ENCODE peak calls at places on chromosomes 2 and 18, in eight cellular contexts. E, C, J, S, R, D, A and Z are unnamed samples.

GRCh38 chr2:202051499-202052161 is 18.0 kb downstream of the FZD7 start:
- DNase-seq in E (no peak), D (no peak), S (no peak), R (no peak), C (no peak), J (no peak), A (peak), Z (no peak)

GRCh38 chr2:31324000-31324633 is 90.2 kb downstream of the EHD3 start:
- DNase-seq in S (no peak), C (no peak), A (no peak), D (no peak), E (no peak), J (no peak), R (no peak), Z (no peak)

GRCh38 chr18:35178260-35178659 is 62.6 kb upstream of the ZNF397 start:
- DNase-seq in C (no peak), R (no peak), A (peak), E (no peak), S (no peak), J (no peak), D (no peak), Z (no peak)

GRCh38 chr2:209431701-209432100 is 7.9 kb downstream of the MAP2 start:
- DNase-seq in E (peak), A (peak), R (no peak), J (no peak), S (no peak), D (no peak), C (peak), Z (no peak)

GRCh38 chr2:166957686-166958085 is 69.4 kb downstream of the XIRP2 start:
- DNase-seq in A (no peak), E (no peak), S (no peak), R (no peak), C (no peak), J (no peak), D (no peak), Z (no peak)

GRCh38 chr2:119584469-119584868 is 40.2 kb downstream of the CFAP221 start:
- DNase-seq in S (no peak), J (no peak), D (no peak), E (no peak), A (no peak), R (no peak), C (no peak), Z (no peak)

GRCh38 chr2:240957656-240958365 is 40.6 kb upstream of the SNED1 start:
- DNase-seq in J (no peak), D (peak), R (no peak), C (no peak), A (peak), E (no peak), S (peak), Z (no peak)

GRCh38 chr2:8680931-8681760 is 710 bp upstream of the ID2 start:
- DNase-seq in D (peak), S (no peak), E (peak), A (peak), R (peak), C (peak), J (peak), Z (no peak)

GRCh38 chr2:54638774-54639187 is 84.7 kb upstream of the EML6 start:
- DNase-seq in S (no peak), C (no peak), E (no peak), J (no peak), A (no peak), D (no peak), R (no peak), Z (no peak)

GRCh38 chr18:69400253-69400975 is at the start of gene DOK6:
- DNase-seq in D (peak), J (peak), R (no peak), A (peak), C (peak), S (peak), E (no peak), Z (no peak)

GRCh38 chr2:207896525-207897295 is 127.0 kb upstream of the FZD5 start:
- DNase-seq in C (no peak), D (peak), J (peak), S (no peak), R (no peak), A (no peak), E (peak), Z (no peak)

GRCh38 chr2:113887393-113887792 is 2.5 kb upstream of the ACTR3 start:
- DNase-seq in R (no peak), D (no peak), C (no peak), E (no peak), A (no peak), J (no peak), S (no peak), Z (no peak)

GRCh38 chr2:113891265-113891959 is 1.5 kb downstream of the ACTR3 start:
- DNase-seq in J (no peak), C (no peak), A (no peak), E (no peak), D (no peak), S (no peak), R (no peak), Z (no peak)

GRCh38 chr2:113888641-113889470 is 1.0 kb upstream of the ACTR3 start:
- DNase-seq in A (no peak), R (no peak), D (no peak), S (no peak), J (no peak), E (peak), C (no peak), Z (no peak)

GRCh38 chr2:113890253-113891235 is 655 bp downstream of the ACTR3 start:
- DNase-seq in D (peak), R (peak), C (no peak), E (peak), J (peak), A (peak), S (peak), Z (no peak)

GRCh38 chr2:113889471-113890252 is at the start of gene ACTR3:
- DNase-seq in A (peak), D (peak), C (peak), E (peak), J (peak), S (peak), R (peak), Z (peak)
- TF ChIP-seq CTCF in A (peak), D (no peak), C (peak), E (no peak), J (no peak), S (no peak), R (no peak), Z (peak)

DNA sequence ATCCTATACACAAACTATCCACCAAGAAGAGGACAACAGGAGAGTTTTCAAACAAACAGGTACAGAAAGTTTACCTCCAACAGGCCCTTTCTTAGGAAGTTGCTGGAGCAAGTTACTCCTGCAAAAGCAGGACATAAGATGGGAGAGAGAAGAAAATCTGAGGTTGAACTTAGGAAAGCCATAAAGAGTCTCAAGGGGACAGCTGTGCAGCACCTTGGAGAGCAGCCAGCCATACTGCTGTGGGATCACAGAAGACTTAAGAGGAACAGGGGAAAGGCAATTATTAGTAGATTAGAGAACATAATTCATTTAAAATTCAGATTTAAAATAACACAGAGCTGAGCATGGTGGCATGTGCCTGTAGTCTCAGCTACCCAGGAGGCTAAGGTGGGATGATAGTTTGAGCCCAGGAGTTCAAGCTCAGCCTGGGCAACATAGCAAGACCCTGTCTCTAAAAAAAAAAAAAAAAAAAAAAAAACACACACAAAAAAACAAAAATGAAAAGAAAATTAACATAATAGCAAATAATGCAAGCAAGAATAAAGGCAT is 148.1 kb upstream of the SIX3 start:
- DNase-seq in C (no peak), J (peak), A (peak), R (no peak), D (no peak), S (no peak), E (peak), Z (no peak)
- TF ChIP-seq CTCF in C (no peak), J (no peak), A (no peak), R (no peak), D (no peak), S (no peak), E (no peak), Z (no peak)

GRCh38 chr18:5444847-5445246 is 99.0 kb downstream of the EPB41L3 start:
- DNase-seq in C (no peak), D (no peak), J (no peak), E (no peak), R (no peak), S (no peak), A (no peak), Z (no peak)
- TF ChIP-seq CTCF in C (no peak), D (no peak), J (no peak), E (no peak), R (no peak), S (no peak), A (no peak), Z (no peak)

GRCh38 chr2:147451902-147452515 is 392.8 kb upstream of the ACVR2A start:
- DNase-seq in C (no peak), A (no peak), R (no peak), J (no peak), D (no peak), E (no peak), S (no peak), Z (no peak)
- TF ChIP-seq CTCF in C (no peak), A (no peak), R (no peak), J (no peak), D (no peak), E (no peak), S (no peak), Z (no peak)

DNA sequence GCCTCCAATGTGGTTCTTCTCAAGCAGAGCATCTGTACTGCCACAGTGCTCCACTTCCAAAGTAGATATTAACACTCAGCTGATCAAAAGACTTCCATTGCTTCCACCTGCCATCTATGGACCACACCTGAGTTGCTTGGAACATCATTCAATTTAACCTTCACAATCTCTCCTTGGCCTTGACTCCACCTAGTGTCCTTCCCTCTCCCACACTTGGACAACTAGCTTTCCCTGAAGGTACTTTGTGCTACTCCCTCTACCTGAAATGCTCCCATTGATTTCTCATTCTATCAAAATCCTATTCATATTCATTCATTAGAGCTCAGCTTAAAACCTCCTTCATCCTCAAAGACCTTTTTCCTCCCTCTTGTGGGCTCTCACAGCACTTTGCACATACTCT is 48.7 kb downstream of the SOWAHC start:
- DNase-seq in A (no peak), D (no peak), C (no peak), S (no peak), E (no peak), J (no peak), R (no peak), Z (no peak)
- TF ChIP-seq CTCF in A (no peak), D (peak), C (no peak), S (no peak), E (no peak), J (no peak), R (no peak), Z (peak)

GRCh38 chr2:161569401-161569800 is 54.8 kb upstream of the SLC4A10 start:
- DNase-seq in E (no peak), A (no peak), R (no peak), S (no peak), J (no peak), C (no peak), D (no peak), Z (no peak)

GRCh38 chr2:161576421-161576820 is 47.8 kb upstream of the SLC4A10 start:
- DNase-seq in A (no peak), D (peak), S (no peak), J (peak), E (no peak), R (no peak), C (no peak), Z (no peak)

GRCh38 chr2:161570424-161571050 is 53.7 kb upstream of the SLC4A10 start:
- DNase-seq in E (no peak), J (no peak), A (no peak), C (no peak), R (no peak), S (no peak), D (no peak), Z (no peak)

GRCh38 chr2:161571051-161571429 is 53.2 kb upstream of the SLC4A10 start:
- DNase-seq in C (no peak), E (no peak), R (no peak), A (no peak), S (no peak), J (no peak), D (no peak), Z (no peak)
- TF ChIP-seq CTCF in C (no peak), E (no peak), R (no peak), A (no peak), S (no peak), J (no peak), D (no peak), Z (no peak)

GRCh38 chr2:121504316-121504715 is 26.4 kb upstream of the RNU4ATAC start:
- DNase-seq in A (peak), S (no peak), J (no peak), C (no peak), R (no peak), D (no peak), E (no peak), Z (no peak)

GRCh38 chr2:121502246-121502645 is 28.4 kb upstream of the RNU4ATAC start:
- DNase-seq in E (no peak), D (no peak), J (no peak), C (peak), R (no peak), A (peak), S (no peak), Z (no peak)

GRCh38 chr2:121501070-121501469 is 29.6 kb upstream of the RNU4ATAC start:
- DNase-seq in E (no peak), C (peak), J (no peak), A (peak), S (no peak), D (no peak), R (no peak), Z (no peak)

GRCh38 chr2:121502781-121503180 is 27.9 kb upstream of the RNU4ATAC start:
- DNase-seq in R (no peak), A (peak), E (no peak), D (no peak), S (no peak), C (peak), J (no peak), Z (no peak)

DNA sequence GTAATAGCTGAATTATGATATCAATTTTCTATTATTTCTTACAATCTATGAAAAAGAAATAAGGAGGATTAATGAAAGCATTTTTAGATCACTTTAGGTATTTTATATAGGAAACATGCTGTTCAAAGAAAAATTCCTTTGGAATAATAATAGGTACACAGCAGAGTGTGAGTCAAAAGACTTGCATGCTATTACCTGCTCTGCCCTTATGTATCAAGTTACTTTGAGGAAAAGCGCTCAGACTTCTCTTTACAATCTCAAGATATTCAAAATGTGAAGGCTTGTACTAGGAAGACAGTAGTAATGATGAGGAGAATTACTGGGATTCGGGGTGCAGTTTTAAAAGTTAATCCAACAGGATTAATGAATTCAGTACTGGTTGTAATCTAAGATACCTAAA is 29.1 kb upstream of the RNU4ATAC start:
- DNase-seq in D (no peak), R (no peak), A (no peak), C (no peak), J (no peak), E (no peak), S (no peak), Z (no peak)
- TF ChIP-seq CTCF in D (no peak), R (no peak), A (no peak), C (no peak), J (no peak), E (no peak), S (no peak), Z (no peak)